ENCODE peak calls at places on chromosome 11, in ten cellular contexts. Y is lower lobe of right lung; R is CD8-positive, alpha-beta memory T cell; A is NT2/D1; U is Panc1; E is naive thymus-derived CD4-positive, alpha-beta T cell; F is tibial artery; J is cardiac muscle cell; B is gastrocnemius medialis; W is upper lobe of right lung. C is an unnamed sample. For H3K4me1 and H3K9me3, the result is how much of the 10 kb centered on the place peaks cover.

GRCh38 chr11:20599424-20600346 is at the start of gene SLC6A5:
- DNase-seq in Y (no peak), A (peak), U (no peak), F (no peak), W (peak), J (peak), R (no peak), B (no peak), E (no peak), C (peak)

GRCh38 chr11:75823415-75823814 is 8.4 kb downstream of the UVRAG start:
- DNase-seq in Y (no peak), J (no peak), W (no peak), E (no peak), U (no peak), B (no peak), A (no peak), F (no peak), R (no peak), C (no peak)

GRCh38 chr11:7413961-7414728 is 71.2 kb upstream of the OLFML1 start:
- DNase-seq in U (peak), B (no peak), A (no peak), E (no peak), Y (no peak), R (no peak), J (no peak), F (no peak), W (no peak), C (no peak)

GRCh38 chr11:134761361-134761760 is 349.3 kb upstream of the B3GAT1 start:
- DNase-seq in Y (no peak), J (no peak), R (no peak), B (no peak), A (no peak), U (no peak), E (no peak), F (no peak), W (no peak), C (no peak)

GRCh38 chr11:37972691-37973090 is 1374.7 kb upstream of the RAG2 start:
- DNase-seq in E (no peak), F (no peak), B (no peak), A (no peak), W (no peak), U (no peak), R (no peak), Y (no peak), J (peak), C (no peak)

GRCh38 chr11:84660257-84660656 is 966.9 kb downstream of the DLG2 start:
- DNase-seq in W (no peak), A (no peak), R (no peak), F (no peak), E (no peak), Y (no peak), B (no peak), U (no peak), J (no peak), C (no peak)

GRCh38 chr11:2944953-2945756 is 15.9 kb upstream of the PHLDA2 start:
- DNase-seq in J (peak), W (peak), A (no peak), R (no peak), Y (peak), U (no peak), B (peak), E (peak), F (peak), C (no peak)

GRCh38 chr11:23688835-23689234 is 808.0 kb upstream of the LUZP2 start:
- DNase-seq in U (no peak), Y (no peak), W (no peak), E (no peak), F (no peak), R (peak), J (peak), B (no peak), A (no peak), C (no peak)

GRCh38 chr11:116415095-116415494 is 357.7 kb downstream of the BUD13 start:
- DNase-seq in F (no peak), Y (no peak), W (no peak), A (no peak), E (no peak), U (no peak), B (no peak), R (no peak), J (no peak), C (no peak)

GRCh38 chr11:129911298-129911697 is 15.9 kb upstream of the NFRKB start:
- DNase-seq in U (no peak), F (no peak), Y (no peak), E (no peak), R (no peak), J (peak), W (no peak), B (no peak), A (no peak), C (no peak)

GRCh38 chr11:129315781-129316579 is 59.7 kb upstream of the BARX2 start:
- DNase-seq in A (peak), B (no peak), Y (peak), U (no peak), J (no peak), E (no peak), F (no peak), W (peak), R (no peak), C (no peak)

GRCh38 chr11:106706355-106706754 is 311.9 kb downstream of the GUCY1A2 start:
- DNase-seq in R (no peak), U (peak), B (no peak), A (no peak), J (peak), E (no peak), W (no peak), F (no peak), Y (no peak), C (no peak)

GRCh38 chr11:7677071-7677470 is 3.8 kb upstream of the CYB5R2 start:
- DNase-seq in R (no peak), W (no peak), F (no peak), Y (no peak), B (no peak), J (peak), A (no peak), U (no peak), E (no peak), C (no peak)

GRCh38 chr11:70317576-70318305 is 47.3 kb downstream of the PPFIA1 start:
- DNase-seq in F (no peak), B (no peak), Y (no peak), R (no peak), E (no peak), W (no peak), J (no peak), A (no peak), U (no peak), C (no peak)

GRCh38 chr11:43644626-43645299 is 35.8 kb upstream of the HSD17B12 start:
- DNase-seq in F (no peak), Y (no peak), B (no peak), E (no peak), R (no peak), J (peak), U (no peak), A (no peak), W (no peak), C (no peak)

GRCh38 chr11:119422505-119423416 is at the start of gene THY1:
- DNase-seq in J (peak), A (peak), Y (no peak), B (no peak), F (no peak), R (no peak), U (no peak), E (no peak), W (no peak), C (no peak)

GRCh38 chr11:126355324-126355925 is at the start of gene ST3GAL4:
- DNase-seq in W (peak), A (peak), B (peak), U (no peak), F (peak), J (peak), E (peak), R (peak), Y (peak), C (peak)
- H3K4me3 ChIP-seq in W (peak), A (peak), B (peak), U (peak), F (peak), J (peak), E (peak), R (peak), Y (peak), C (peak)

GRCh38 chr11:557328-558132 is 3.0 kb downstream of the LMNTD2 start:
- DNase-seq in U (no peak), E (no peak), W (no peak), F (no peak), J (no peak), B (no peak), Y (no peak), A (no peak), R (no peak), C (no peak)

GRCh38 chr11:559712-560304 is 730 bp downstream of the LMNTD2 start:
- DNase-seq in U (no peak), B (no peak), Y (no peak), E (no peak), A (no peak), R (peak), F (no peak), W (no peak), J (no peak), C (no peak)

GRCh38 chr11:558503-558902 is 2.0 kb downstream of the LMNTD2 start:
- DNase-seq in Y (no peak), A (no peak), W (no peak), E (no peak), J (no peak), U (no peak), R (no peak), F (no peak), B (no peak), C (no peak)

GRCh38 chr11:560305-561147 is at the start of the genes LMNTD2 and RASSF7:
- DNase-seq in Y (peak), W (peak), E (peak), F (peak), J (peak), R (peak), B (peak), U (no peak), A (peak), C (peak)

GRCh38 chr11:559020-559620 is 1.4 kb downstream of the LMNTD2 start:
- DNase-seq in U (no peak), F (no peak), B (no peak), J (no peak), W (no peak), A (no peak), R (peak), E (no peak), Y (no peak), C (no peak)
- H3K4me1 ChIP-seq in U (under half), F (under half), B (under half), J (under half), W (under half), A (under half), R (under half), E (under half), Y (half or more), C (under half)

DNA sequence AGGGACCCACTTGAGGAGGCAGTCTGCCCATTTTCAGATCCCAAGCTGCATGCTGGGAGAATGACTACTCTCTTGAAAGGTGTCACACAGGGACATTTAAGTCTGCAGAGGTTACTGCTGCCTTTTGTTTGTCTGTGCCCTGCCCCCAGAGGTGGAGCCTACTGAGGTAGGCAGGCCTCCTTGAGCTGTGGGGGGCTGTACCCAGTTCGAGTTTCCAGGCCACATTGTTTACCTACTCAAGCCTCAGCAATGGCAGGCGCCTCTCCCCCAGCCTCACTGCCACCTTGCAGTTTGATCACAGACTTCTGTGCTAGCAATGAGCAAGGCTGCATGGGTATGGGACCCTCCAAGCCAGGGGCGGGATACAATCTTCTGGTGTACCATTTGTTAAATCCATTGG is 126.0 kb downstream of the OR4A5 start:
- DNase-seq in U (no peak), E (no peak), A (no peak), W (no peak), B (no peak), F (no peak), J (no peak), R (no peak), Y (no peak), C (no peak)
- H3K9me3 ChIP-seq in U (under half), E (under half), A (under half), W (under half), B (under half), F (under half), J (under half), R (under half), Y (half or more), C (under half)

GRCh38 chr11:72812604-72812967 is 1.6 kb upstream of the ATG16L2 start:
- DNase-seq in R (no peak), W (no peak), A (no peak), J (no peak), Y (no peak), E (no peak), B (no peak), U (no peak), F (no peak), C (no peak)
- H3K4me3 ChIP-seq in R (peak), W (peak), A (peak), J (no peak), Y (peak), E (peak), B (peak), U (peak), F (peak), C (peak)

C was measured in CD4-positive, CD25-positive, alpha-beta regulatory T cell.